ENCODE peak calls at places on chromosomes 6 and 20, in five cellular contexts. D is esophagus squamous epithelium, X is adrenal gland, P is body of pancreas, C is cardiac muscle cell. R is an unnamed sample.

GRCh38 chr20:62700261-62700925 is 8.2 kb upstream of the NTSR1 start:
- DNase-seq in D (no peak), P (no peak), C (no peak), X (no peak), R (no peak)

GRCh38 chr6:143058987-143059386 is 1.7 kb upstream of the AIG1 start:
- DNase-seq in X (no peak), P (no peak), C (no peak), D (no peak), R (no peak)

GRCh38 chr6:11053307-11053706 is 9.2 kb upstream of the ELOVL2 start:
- DNase-seq in D (no peak), C (no peak), P (no peak), X (no peak), R (no peak)

GRCh38 chr6:143872211-143872610 is 7.9 kb downstream of the ZC2HC1B start:
- DNase-seq in D (no peak), P (no peak), X (no peak), C (no peak), R (no peak)

GRCh38 chr6:20771427-20771826 is 237.2 kb downstream of the CDKAL1 start:
- DNase-seq in C (peak; percentile 18), P (no peak), D (no peak), X (no peak), R (no peak)

GRCh38 chr6:52325695-52326471 is 36.1 kb upstream of the PAQR8 start:
- DNase-seq in P (no peak), X (no peak), D (no peak), C (peak; percentile 27), R (no peak)

GRCh38 chr20:16351415-16351814 is 221.8 kb downstream of the KIF16B start:
- DNase-seq in P (peak; percentile 25), C (no peak), D (no peak), X (no peak), R (no peak)

GRCh38 chr6:34459899-34460593 is 5.8 kb upstream of the PACSIN1 start:
- DNase-seq in C (peak; percentile 69), D (no peak), P (peak; percentile 77), X (peak; percentile 38), R (no peak)

GRCh38 chr6:56288347-56288746 is 41.0 kb upstream of the COL21A1 start:
- DNase-seq in P (no peak), X (no peak), C (peak; percentile 11), D (no peak), R (no peak)

GRCh38 chr20:12276011-12276673 is 358.4 kb downstream of the BTBD3 start:
- DNase-seq in C (no peak), D (no peak), X (no peak), P (no peak), R (peak; percentile 10)

GRCh38 chr6:131225959-131226358 is 90.7 kb downstream of the AKAP7 start:
- DNase-seq in D (no peak), P (no peak), C (no peak), X (no peak), R (no peak)

GRCh38 chr20:62413896-62414481 is 6.9 kb upstream of the CABLES2 start:
- DNase-seq in P (no peak), C (no peak), D (no peak), X (no peak), R (no peak)

DNA sequence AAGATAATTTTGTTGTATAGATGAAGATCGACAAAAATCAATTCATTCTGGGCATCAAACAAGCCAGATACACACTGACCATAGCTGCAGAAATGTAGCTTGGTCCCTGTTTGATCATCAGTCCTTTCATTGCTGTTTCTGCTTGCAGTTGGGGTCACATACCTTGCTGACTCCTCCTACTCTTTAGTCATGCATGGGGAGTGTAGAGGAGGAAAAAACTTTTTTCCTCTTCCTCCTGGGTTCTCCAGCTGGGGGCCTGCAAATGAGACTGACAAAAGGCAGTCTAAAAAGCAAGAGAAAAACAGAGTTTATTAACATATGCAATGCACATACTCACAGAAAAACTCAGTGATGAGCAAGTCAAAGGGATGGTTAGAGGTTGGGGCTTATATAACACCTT is 105.8 kb downstream of the QRSL1 start:
- DNase-seq in P (no peak), D (no peak), C (no peak), X (no peak), R (no peak)
- H3K27ac ChIP-seq in P (no peak overlapping the region), D (no peak overlapping the region), C (no peak overlapping the region), X (no peak overlapping the region), R (no peak overlapping the region)

DNA sequence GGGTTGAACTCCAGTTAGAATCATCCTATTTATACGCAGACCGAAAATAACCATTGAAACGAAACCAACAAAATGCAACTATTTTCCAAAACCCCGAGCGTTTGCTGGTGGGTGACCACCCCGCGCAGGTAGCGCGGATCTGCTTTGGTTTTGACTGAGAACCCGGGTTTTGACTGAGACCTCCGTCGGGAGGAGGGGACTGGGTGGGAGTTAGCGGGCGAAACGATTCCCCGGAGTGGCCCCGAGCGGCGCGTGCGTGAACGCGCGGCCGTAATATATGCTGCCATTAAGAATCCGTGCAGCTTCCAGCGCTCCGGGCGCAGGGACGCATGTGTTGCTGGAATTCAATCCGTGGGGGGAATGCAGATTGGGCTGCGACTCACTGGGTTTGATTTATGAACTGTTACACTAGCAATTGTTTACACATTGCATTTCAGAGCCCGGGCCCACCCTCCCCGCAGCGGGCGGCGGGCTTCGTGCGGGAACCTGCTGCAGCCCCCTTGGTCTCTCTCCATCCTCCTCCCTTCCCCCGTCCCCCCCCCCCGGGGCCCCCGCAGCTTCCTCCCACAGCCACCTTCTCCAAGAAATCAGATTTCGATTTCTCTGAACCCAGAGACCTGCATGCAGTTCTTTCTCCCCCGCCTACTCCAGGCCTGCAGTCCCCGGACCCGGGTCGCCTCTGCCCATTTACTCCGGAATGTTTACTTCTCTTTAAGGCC is 9.9 kb downstream of the NRN1 start:
- DNase-seq in X (no peak), P (no peak), D (no peak), C (peak; percentile 43), R (no peak)
- H3K27ac ChIP-seq in X (peak overlapping the region; percentile 55), P (no peak overlapping the region), D (peak overlapping the region; percentile 64), C (no peak overlapping the region), R (no peak overlapping the region)

DNA sequence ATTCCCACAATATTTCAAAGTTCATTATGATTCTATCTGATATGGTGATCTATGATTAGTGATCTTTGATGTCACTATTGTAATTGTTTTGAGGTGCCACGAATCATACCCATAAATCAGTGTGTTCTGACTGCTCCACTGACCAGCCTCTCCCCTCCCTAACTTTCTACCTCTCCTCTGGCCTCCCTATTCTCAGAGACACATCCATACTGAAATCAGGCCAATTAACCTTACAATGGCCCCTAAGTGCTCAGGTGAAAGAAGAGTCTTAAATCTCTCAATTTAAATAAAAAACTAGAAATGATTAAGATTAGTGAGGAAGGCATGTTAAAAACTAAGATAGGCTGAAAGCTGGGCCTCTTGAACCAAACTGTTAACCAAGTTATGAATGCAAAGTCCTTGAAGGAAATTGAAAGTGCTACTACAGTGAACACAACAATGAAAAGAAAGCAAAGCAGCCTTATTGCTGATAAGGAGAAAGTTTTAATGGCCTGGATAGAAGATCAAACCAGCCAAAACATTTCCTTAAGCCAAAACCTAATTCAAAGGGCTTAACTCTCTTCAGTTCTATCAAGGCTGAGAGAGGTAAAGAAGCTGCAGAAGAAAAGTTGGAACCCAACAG is 196.9 kb upstream of the SHLD1 start:
- DNase-seq in D (no peak), C (no peak), P (no peak), X (no peak), R (no peak)
- H3K27ac ChIP-seq in D (no peak overlapping the region), C (no peak overlapping the region), P (no peak overlapping the region), X (no peak overlapping the region), R (no peak overlapping the region)

GRCh38 chr6:42316981-42317380 is 99.3 kb upstream of the MRPS10 start:
- DNase-seq in P (no peak), D (no peak), X (no peak), C (no peak), R (no peak)
- H3K27ac ChIP-seq in P (no peak overlapping the region), D (no peak overlapping the region), X (peak overlapping the region; percentile 55), C (no peak overlapping the region), R (peak overlapping the region; percentile 61)

GRCh38 chr20:4585104-4585753 is 136.5 kb upstream of the PRND start:
- DNase-seq in C (no peak), D (no peak), P (no peak), X (no peak), R (peak; percentile 75)
- H3K27ac ChIP-seq in C (no peak overlapping the region), D (no peak overlapping the region), P (no peak overlapping the region), X (no peak overlapping the region), R (peak overlapping the region; percentile 98)

DNA sequence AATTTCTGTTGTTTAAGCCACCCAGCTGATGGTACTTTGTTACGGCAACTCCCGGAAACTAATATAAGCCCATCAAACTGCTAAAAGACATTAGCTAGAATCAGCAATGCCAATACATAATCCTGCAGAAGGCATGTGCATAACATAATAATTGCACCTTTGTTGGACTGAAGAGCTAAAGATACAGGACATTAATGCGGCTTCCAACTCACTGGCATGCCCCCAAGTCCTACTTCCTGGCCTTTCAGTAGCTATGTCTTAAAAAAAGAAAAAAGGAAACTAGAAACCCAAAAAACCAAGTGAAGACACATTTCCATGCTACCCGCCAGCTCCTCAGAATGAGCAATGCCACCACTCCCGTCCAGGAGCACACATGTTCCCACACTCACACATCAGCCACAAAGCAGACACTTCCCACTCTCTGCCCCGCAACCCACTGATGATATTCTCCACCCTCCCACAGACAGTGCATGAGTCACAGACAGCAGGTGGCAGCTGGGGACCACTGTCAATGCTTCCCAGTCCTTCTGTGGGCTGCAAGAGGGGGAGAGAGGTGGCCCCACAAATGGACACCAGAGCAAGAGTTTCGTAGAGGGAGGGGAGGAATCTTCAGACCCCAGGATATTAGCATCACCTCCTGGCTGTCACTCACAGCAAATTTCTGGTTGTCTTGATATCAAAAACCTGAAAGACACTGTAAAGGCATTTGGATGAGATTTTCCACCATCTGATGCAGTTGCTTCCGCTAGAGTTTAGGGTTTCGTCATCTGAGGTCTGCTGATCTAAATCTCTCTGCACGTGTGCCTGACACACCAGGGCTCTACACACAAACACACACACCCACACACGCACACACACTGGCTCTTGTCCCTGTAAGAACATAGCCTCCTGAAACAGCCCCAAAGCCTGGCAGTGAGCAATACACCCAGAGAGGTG is 32.8 kb downstream of the GFOD1 start:
- DNase-seq in C (no peak), D (no peak), X (peak; percentile 31), P (peak; percentile 55), R (no peak)
- H3K27ac ChIP-seq in C (no peak overlapping the region), D (peak overlapping the region; percentile 87), X (peak overlapping the region; percentile 52), P (no peak overlapping the region), R (peak overlapping the region; percentile 75)

GRCh38 chr20:46893051-46893450 is 1.6 kb upstream of the EYA2 start:
- DNase-seq in X (no peak), C (no peak), D (no peak), P (no peak), R (no peak)
- H3K27ac ChIP-seq in X (no peak overlapping the region), C (no peak overlapping the region), D (no peak overlapping the region), P (no peak overlapping the region), R (no peak overlapping the region)